ENCODE peak calls at places on chromosomes 16 and 17, in nine cellular contexts. Q is K562, O is H1, X is tibial nerve, L is A549, I is stomach, J is prostate gland, T is heart left ventricle, V is IMR-90. D is an unnamed sample.

GRCh38 chr16:85718682-85719081 is 29.9 kb upstream of the GINS2 start:
- DNase-seq in T (no peak), Q (peak), O (no peak), I (peak), X (no peak), L (peak), V (no peak), J (no peak), D (no peak)

GRCh38 chr17:80449930-80450576 is 26.4 kb downstream of the NPTX1 start:
- DNase-seq in I (no peak), O (no peak), Q (no peak), J (no peak), L (no peak), T (no peak), X (no peak), V (peak), D (no peak)

GRCh38 chr16:55480228-55480655 is 1.2 kb downstream of the MMP2 start:
- DNase-seq in T (peak), X (peak), Q (no peak), J (peak), I (peak), O (no peak), L (no peak), V (peak), D (no peak)

GRCh38 chr17:17837966-17838962 is 1.5 kb upstream of the SREBF1 start:
- DNase-seq in T (peak), L (peak), V (peak), O (no peak), I (no peak), X (peak), J (peak), Q (no peak), D (no peak)

GRCh38 chr16:87570938-87571867 is 31.1 kb upstream of the JPH3 start:
- DNase-seq in Q (peak), V (peak), J (peak), X (no peak), I (peak), L (peak), O (no peak), T (peak), D (no peak)

GRCh38 chr17:4944554-4945175 is 3.7 kb downstream of the PFN1 start:
- DNase-seq in J (no peak), O (no peak), T (no peak), Q (no peak), V (no peak), X (no peak), I (no peak), L (no peak), D (no peak)

GRCh38 chr17:44008205-44008909 is 3.9 kb downstream of the NAGS start:
- DNase-seq in Q (no peak), X (no peak), L (no peak), J (no peak), I (no peak), O (no peak), V (no peak), T (no peak), D (no peak)

GRCh38 chr17:42017866-42018200 is 594 bp upstream of the DNAJC7 start:
- DNase-seq in O (no peak), J (no peak), I (no peak), L (no peak), T (no peak), V (no peak), X (no peak), Q (no peak), D (no peak)

DNA sequence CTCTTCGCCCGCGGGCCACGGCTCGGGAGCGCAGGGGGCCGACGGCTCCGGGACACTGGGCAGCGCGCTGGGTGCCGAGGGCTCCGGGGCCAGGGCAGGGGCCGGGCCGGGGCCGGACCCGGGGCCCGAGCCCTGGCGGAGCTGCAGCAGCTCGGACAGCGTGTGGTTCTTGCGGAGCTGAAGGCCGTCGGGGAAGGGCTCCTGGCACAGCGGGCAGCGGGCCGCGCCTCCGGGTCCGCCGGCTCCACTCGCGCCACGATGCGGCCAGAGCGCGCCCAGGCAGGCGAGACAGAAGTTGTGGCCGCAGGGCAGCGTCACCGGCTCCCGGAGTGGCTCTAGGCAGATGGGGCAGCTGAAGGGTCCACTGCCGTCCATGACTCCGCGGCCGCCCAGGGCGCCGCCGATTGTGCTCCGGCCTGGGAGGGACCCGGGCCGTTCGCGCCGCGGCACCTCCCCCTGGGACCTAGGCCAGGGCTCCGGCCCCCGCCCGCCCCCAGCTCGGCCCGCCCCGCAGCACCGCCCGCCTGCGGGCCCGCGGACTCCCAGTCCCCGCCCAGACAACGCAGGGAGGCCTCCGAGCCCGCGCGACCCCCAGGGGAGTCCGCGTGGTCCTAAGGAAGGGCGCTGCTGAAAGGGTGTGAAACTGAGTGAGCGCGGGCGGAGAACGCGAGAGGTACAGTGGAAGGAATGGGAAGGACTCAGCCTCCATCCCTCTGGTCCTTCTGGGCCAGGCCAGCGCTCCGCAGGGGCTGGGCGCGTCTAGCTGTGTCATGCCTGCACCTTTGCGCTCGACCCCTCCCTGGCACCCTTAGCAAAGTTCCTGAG is at the start of gene TRIM47:
- DNase-seq in X (peak), I (peak), Q (peak), L (peak), J (peak), V (peak), O (no peak), T (peak), D (peak)
- TF ChIP-seq POLR2A in X (peak), I (no peak), Q (peak), L (peak), J (peak), V (no peak), O (no peak), T (no peak), D (peak)

GRCh38 chr17:7842950-7843535 is 9.0 kb downstream of the KDM6B start:
- DNase-seq in I (peak), T (peak), O (no peak), Q (no peak), X (peak), J (peak), L (peak), V (peak), D (no peak)
- TF ChIP-seq POLR2A in I (no peak), T (no peak), O (no peak), Q (peak), X (no peak), J (no peak), L (no peak), V (peak), D (peak)

DNA sequence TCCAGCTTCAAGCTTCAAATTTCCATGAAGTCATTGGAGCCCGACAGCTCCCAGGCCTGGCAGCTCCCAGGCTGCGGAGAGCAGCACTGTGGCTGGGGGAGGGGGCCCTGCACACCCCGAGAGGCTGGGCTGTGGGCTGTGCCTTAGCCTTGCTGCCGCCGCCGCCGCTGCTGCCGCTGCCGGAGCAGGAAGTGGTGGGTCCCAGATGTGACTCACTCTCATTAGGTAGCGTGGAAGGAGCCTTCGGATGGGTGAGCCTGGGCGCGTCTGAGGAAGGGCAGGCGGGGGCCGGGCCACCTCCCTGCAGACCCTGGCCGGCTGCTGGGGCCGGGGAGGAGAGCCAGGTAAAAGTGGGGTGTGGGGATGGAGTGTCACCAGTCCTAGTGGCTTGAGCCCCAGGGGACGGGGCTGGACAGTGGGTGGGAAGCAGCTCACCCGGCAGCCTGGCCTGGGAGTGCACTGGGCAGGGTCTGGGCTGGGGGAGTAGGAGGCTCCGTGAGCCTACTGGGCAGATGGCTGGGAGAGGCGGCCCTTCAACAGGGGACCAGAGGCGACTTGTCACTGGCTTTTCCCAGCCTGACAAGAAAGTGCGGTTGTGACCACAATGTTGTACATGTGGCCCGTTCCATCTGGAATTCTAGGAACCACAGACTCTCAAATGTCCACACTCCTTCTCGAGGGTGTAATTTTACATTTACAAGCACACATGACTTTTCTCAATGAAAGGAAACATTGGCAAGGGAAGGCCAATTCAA is at the start of gene ADCY7:
- DNase-seq in I (peak), L (no peak), Q (peak), T (peak), V (peak), J (no peak), X (no peak), O (no peak), D (peak)
- TF ChIP-seq POLR2A in I (no peak), L (no peak), Q (peak), T (no peak), V (no peak), J (no peak), X (no peak), O (no peak), D (peak)

GRCh38 chr17:31094600-31095238 is at the start of gene NF1:
- DNase-seq in J (peak), I (peak), T (peak), Q (peak), V (peak), L (peak), O (peak), X (peak), D (peak)
- TF ChIP-seq POLR2A in J (peak), I (no peak), T (no peak), Q (peak), V (peak), L (peak), O (peak), X (no peak), D (peak)

GRCh38 chr17:6443692-6444572 is at the start of gene PIMREG:
- DNase-seq in J (peak), O (peak), X (peak), V (peak), Q (peak), L (peak), T (peak), I (peak), D (peak)
- TF ChIP-seq POLR2A in J (no peak), O (peak), X (no peak), V (peak), Q (peak), L (peak), T (no peak), I (no peak), D (peak)

GRCh38 chr16:81419806-81420205 is 24.8 kb upstream of the CMIP start:
- DNase-seq in X (no peak), L (no peak), J (no peak), Q (no peak), O (no peak), T (no peak), I (no peak), V (no peak), D (no peak)
- TF ChIP-seq POLR2A in X (no peak), L (no peak), J (no peak), Q (no peak), O (no peak), T (no peak), I (no peak), V (no peak), D (no peak)

GRCh38 chr17:1604831-1605528 is 23.7 kb downstream of the SLC43A2 start:
- DNase-seq in V (no peak), L (no peak), I (peak), Q (no peak), T (no peak), O (no peak), X (no peak), J (no peak), D (no peak)
- TF ChIP-seq POLR2A in V (no peak), L (no peak), I (no peak), Q (no peak), T (no peak), O (no peak), X (no peak), J (no peak), D (no peak)

GRCh38 chr16:88737298-88738166 is 31.2 kb downstream of the CTU2 start:
- DNase-seq in X (peak), O (peak), L (peak), I (peak), V (peak), T (peak), Q (peak), J (peak), D (peak)
- TF ChIP-seq POLR2A in X (no peak), O (no peak), L (no peak), I (no peak), V (no peak), T (no peak), Q (peak), J (no peak), D (no peak)

D was measured in H54.